ENCODE peak calls at places on chromosomes 4 and X, in five cellular contexts. H, Z, M, N and X are unnamed samples.

GRCh38 chrX:46793386-46794143 is 34.6 kb upstream of the SLC9A7 start:
- DNase-seq in N (no peak), M (no peak), H (no peak), Z (no peak), X (no peak)

GRCh38 chr4:129641179-129641578 is 545.2 kb downstream of the C4orf33 start:
- DNase-seq in M (no peak), H (no peak), Z (no peak), N (no peak), X (no peak)

GRCh38 chrX:153646620-153647373 is at the start of gene DUSP9:
- DNase-seq in N (no peak), H (no peak), M (no peak), Z (no peak), X (no peak)

GRCh38 chrX:152817082-152817744 is 13.3 kb downstream of the CETN2 start:
- DNase-seq in N (no peak), H (no peak), M (no peak), Z (no peak), X (no peak)

GRCh38 chrX:34638116-34638515 is 19.0 kb downstream of the TMEM47 start:
- DNase-seq in N (no peak), M (no peak), H (no peak), Z (no peak), X (no peak)

GRCh38 chrX:21004835-21005234 is 369.4 kb upstream of the CNKSR2 start:
- DNase-seq in Z (no peak), N (no peak), M (no peak), H (no peak), X (no peak)

GRCh38 chrX:154032653-154033052 is 13.0 kb upstream of the IRAK1 start:
- DNase-seq in N (no peak), H (no peak), Z (no peak), M (no peak), X (no peak)

GRCh38 chr4:119559044-119559647 is 69.5 kb downstream of the PDE5A start:
- DNase-seq in H (no peak), M (no peak), Z (no peak), N (no peak), X (no peak)

GRCh38 chr4:145956288-145956890 is 17.8 kb upstream of the ZNF827 start:
- DNase-seq in N (peak; percentile 5), Z (no peak), M (no peak), H (no peak), X (peak; percentile 11)